ENCODE peak calls at places on chromosomes 3 and 15, in four cellular contexts. One of them, this sample, is unnamed.

GRCh38 chr3:133753779-133754164 is 7.6 kb downstream of the TF start:
- DNase-seq in AG10803: no peak
- DNase-seq in AG09309: no peak
- DNase-seq in foreskin fibroblast: no peak
- DNase-seq in this sample: no peak

GRCh38 chr3:150744041-150745026 is 18.6 kb downstream of the SIAH2 start:
- DNase-seq in AG10803: no peak
- DNase-seq in AG09309: no peak
- DNase-seq in foreskin fibroblast: peak
- DNase-seq in this sample: no peak

GRCh38 chr3:133821767-133822638 is 16.4 kb downstream of the SRPRB start:
- DNase-seq in AG10803: peak
- DNase-seq in AG09309: peak
- DNase-seq in foreskin fibroblast: peak
- DNase-seq in this sample: peak

GRCh38 chr3:48715179-48715800 is 1.7 kb downstream of the IP6K2 start:
- DNase-seq in AG10803: peak
- DNase-seq in AG09309: no peak
- DNase-seq in foreskin fibroblast: peak
- DNase-seq in this sample: peak

GRCh38 chr15:98647026-98647773 is 1.1 kb upstream of the IGF1R start:
- DNase-seq in AG10803: peak
- DNase-seq in AG09309: no peak
- DNase-seq in foreskin fibroblast: peak
- DNase-seq in this sample: peak

GRCh38 chr3:109081746-109082510 is 36.0 kb downstream of the MORC1 start:
- DNase-seq in AG10803: peak
- DNase-seq in AG09309: no peak
- DNase-seq in foreskin fibroblast: peak
- DNase-seq in this sample: peak

GRCh38 chr15:99163271-99164062 is 58.6 kb downstream of the SYNM start:
- DNase-seq in AG10803: no peak
- DNase-seq in AG09309: no peak
- DNase-seq in foreskin fibroblast: no peak
- DNase-seq in this sample: no peak

GRCh38 chr15:70118599-70118998 is 20.9 kb upstream of the TLE3 start:
- DNase-seq in AG10803: no peak
- DNase-seq in AG09309: no peak
- DNase-seq in foreskin fibroblast: no peak
- DNase-seq in this sample: no peak

GRCh38 chr3:193391902-193392301 is 13.3 kb upstream of the ATP13A5 start:
- DNase-seq in AG10803: no peak
- DNase-seq in AG09309: no peak
- DNase-seq in foreskin fibroblast: no peak
- DNase-seq in this sample: no peak

GRCh38 chr3:123244128-123244527 is 42.4 kb downstream of the SEC22A start:
- DNase-seq in AG10803: no peak
- DNase-seq in AG09309: no peak
- DNase-seq in foreskin fibroblast: no peak
- DNase-seq in this sample: no peak

GRCh38 chr3:62229908-62230307 is 143.4 kb downstream of the FEZF2 start:
- DNase-seq in AG10803: no peak
- DNase-seq in AG09309: no peak
- DNase-seq in foreskin fibroblast: peak
- DNase-seq in this sample: no peak

GRCh38 chr3:43372809-43373587 is 86.7 kb downstream of the SNRK start:
- DNase-seq in AG10803: no peak
- DNase-seq in AG09309: no peak
- DNase-seq in foreskin fibroblast: no peak
- DNase-seq in this sample: no peak

GRCh38 chr3:43094381-43094780 is 11.5 kb downstream of the POMGNT2 start:
- DNase-seq in AG10803: no peak
- DNase-seq in AG09309: no peak
- DNase-seq in foreskin fibroblast: no peak
- DNase-seq in this sample: no peak

GRCh38 chr15:70875001-70875782 is 17.0 kb downstream of the THAP10 start:
- DNase-seq in AG10803: peak
- DNase-seq in AG09309: no peak
- DNase-seq in foreskin fibroblast: peak
- DNase-seq in this sample: peak

GRCh38 chr3:51391566-51392300 is 648 bp downstream of the RBM15B start:
- DNase-seq in AG10803: peak
- DNase-seq in AG09309: no peak
- DNase-seq in foreskin fibroblast: peak
- DNase-seq in this sample: peak

GRCh38 chr3:17740703-17741102 is 1.7 kb downstream of the TBC1D5 start:
- DNase-seq in AG10803: peak
- DNase-seq in AG09309: no peak
- DNase-seq in foreskin fibroblast: peak
- DNase-seq in this sample: peak

GRCh38 chr3:59535791-59536221 is 486.0 kb upstream of the CFAP20DC start:
- DNase-seq in AG10803: peak
- DNase-seq in AG09309: peak
- DNase-seq in foreskin fibroblast: peak
- DNase-seq in this sample: peak

GRCh38 chr15:24734391-24734790 is 58.8 kb downstream of the NPAP1 start:
- DNase-seq in AG10803: no peak
- DNase-seq in AG09309: no peak
- DNase-seq in foreskin fibroblast: no peak
- DNase-seq in this sample: no peak

GRCh38 chr15:98830034-98830634 is 177.5 kb downstream of the PGPEP1L start:
- DNase-seq in AG10803: no peak
- DNase-seq in AG09309: no peak
- DNase-seq in foreskin fibroblast: no peak
- DNase-seq in this sample: no peak

GRCh38 chr3:2198880-2199279 is 100.2 kb downstream of the CNTN4 start:
- DNase-seq in AG10803: no peak
- DNase-seq in AG09309: no peak
- DNase-seq in foreskin fibroblast: no peak
- DNase-seq in this sample: no peak

GRCh38 chr15:69523010-69524001 is 70.7 kb downstream of the RPLP1 start:
- DNase-seq in AG10803: peak
- DNase-seq in AG09309: peak
- DNase-seq in foreskin fibroblast: peak
- DNase-seq in this sample: peak

GRCh38 chr3:27185231-27185989 is 183.8 kb downstream of the NEK10 start:
- DNase-seq in AG10803: no peak
- DNase-seq in AG09309: no peak
- DNase-seq in foreskin fibroblast: no peak
- DNase-seq in this sample: peak

GRCh38 chr3:168581718-168582332 is 486.1 kb upstream of the GOLIM4 start:
- DNase-seq in AG10803: no peak
- DNase-seq in AG09309: no peak
- DNase-seq in foreskin fibroblast: no peak
- DNase-seq in this sample: no peak

GRCh38 chr15:23003736-23004135 is 23.6 kb upstream of the CYFIP1 start:
- DNase-seq in AG10803: no peak
- DNase-seq in AG09309: no peak
- DNase-seq in foreskin fibroblast: no peak
- DNase-seq in this sample: no peak

GRCh38 chr15:53389271-53389670 is 370.2 kb downstream of the WDR72 start:
- DNase-seq in AG10803: no peak
- DNase-seq in AG09309: no peak
- DNase-seq in foreskin fibroblast: no peak
- DNase-seq in this sample: no peak

DNA sequence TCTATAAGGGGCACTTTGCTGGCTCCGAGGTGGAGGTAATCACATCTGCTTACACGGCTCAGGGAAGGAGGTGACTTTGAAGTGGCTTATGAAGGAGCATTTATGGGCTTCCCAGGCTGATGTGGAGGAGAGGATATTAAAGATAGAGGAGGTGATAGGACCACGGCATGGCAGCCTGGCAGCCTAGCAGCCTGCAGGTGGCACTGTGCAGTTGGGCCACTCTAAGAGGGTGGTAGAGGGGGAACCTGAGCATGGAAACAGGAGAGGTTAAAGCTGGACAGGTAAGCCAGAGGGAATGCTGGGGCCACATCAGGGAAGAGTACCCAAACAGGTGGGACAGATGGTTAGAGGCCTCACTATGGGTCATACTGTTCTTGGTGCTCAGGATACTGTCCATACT is 375.0 kb downstream of the WDR72 start:
- DNase-seq in AG10803: no peak
- DNase-seq in AG09309: no peak
- DNase-seq in foreskin fibroblast: no peak
- DNase-seq in this sample: no peak
- TF ChIP-seq CTCF in AG10803: no peak
- TF ChIP-seq CTCF in AG09309: no peak
- TF ChIP-seq CTCF in foreskin fibroblast: no peak
- TF ChIP-seq CTCF in this sample: no peak

DNA sequence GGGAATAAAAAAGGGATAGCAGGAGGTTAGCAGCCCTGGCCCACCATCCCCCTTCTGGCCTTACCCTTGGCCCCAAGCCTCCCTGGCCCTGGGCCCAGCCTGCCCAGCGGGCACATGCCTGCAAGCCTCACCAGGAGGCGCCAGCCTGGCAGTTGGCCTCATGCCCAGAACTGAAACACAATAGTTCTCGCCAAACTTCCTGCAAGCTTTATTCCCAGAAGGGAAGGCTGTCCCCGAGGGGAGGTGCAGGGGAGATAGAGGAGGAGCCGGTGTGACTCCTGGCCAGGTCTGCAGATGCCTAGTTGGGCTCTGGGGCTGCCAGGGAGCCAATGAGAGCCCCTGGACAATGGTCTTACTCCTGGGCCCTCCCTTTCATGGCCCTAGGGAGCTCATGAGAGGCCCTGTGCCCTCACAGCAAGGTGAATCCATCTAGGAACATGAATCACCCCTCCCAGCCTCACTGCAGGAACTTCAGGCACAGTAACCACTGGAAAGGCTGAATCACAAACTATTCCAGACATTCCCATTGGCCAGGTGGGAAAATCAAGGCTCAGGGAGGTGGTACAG is 4.0 kb downstream of the CCDC33 start:
- DNase-seq in AG10803: peak
- DNase-seq in AG09309: peak
- DNase-seq in foreskin fibroblast: peak
- DNase-seq in this sample: peak
- TF ChIP-seq CTCF in AG10803: peak
- TF ChIP-seq CTCF in AG09309: peak
- TF ChIP-seq CTCF in foreskin fibroblast: peak
- TF ChIP-seq CTCF in this sample: peak

GRCh38 chr3:54262943-54263342 is 140.6 kb downstream of the CACNA2D3 start:
- DNase-seq in AG10803: no peak
- DNase-seq in AG09309: no peak
- DNase-seq in foreskin fibroblast: no peak
- DNase-seq in this sample: no peak

GRCh38 chr3:54262541-54262940 is 140.2 kb downstream of the CACNA2D3 start:
- DNase-seq in AG10803: no peak
- DNase-seq in AG09309: no peak
- DNase-seq in foreskin fibroblast: no peak
- DNase-seq in this sample: no peak

GRCh38 chr3:54264050-54264449 is 141.7 kb downstream of the CACNA2D3 start:
- DNase-seq in AG10803: no peak
- DNase-seq in AG09309: no peak
- DNase-seq in foreskin fibroblast: no peak
- DNase-seq in this sample: no peak
- TF ChIP-seq CTCF in AG10803: no peak
- TF ChIP-seq CTCF in AG09309: no peak
- TF ChIP-seq CTCF in foreskin fibroblast: no peak
- TF ChIP-seq CTCF in this sample: no peak

GRCh38 chr3:56254261-56254660 is 214.0 kb downstream of the ERC2 start:
- DNase-seq in AG10803: no peak
- DNase-seq in AG09309: no peak
- DNase-seq in foreskin fibroblast: no peak
- DNase-seq in this sample: no peak

GRCh38 chr3:56260262-56260661 is 208.0 kb downstream of the ERC2 start:
- DNase-seq in AG10803: no peak
- DNase-seq in AG09309: no peak
- DNase-seq in foreskin fibroblast: no peak
- DNase-seq in this sample: no peak

GRCh38 chr3:56251343-56251945 is 216.8 kb downstream of the ERC2 start:
- DNase-seq in AG10803: peak
- DNase-seq in AG09309: peak
- DNase-seq in foreskin fibroblast: peak
- DNase-seq in this sample: peak

GRCh38 chr3:56257826-56258225 is 210.4 kb downstream of the ERC2 start:
- DNase-seq in AG10803: no peak
- DNase-seq in AG09309: no peak
- DNase-seq in foreskin fibroblast: no peak
- DNase-seq in this sample: no peak

DNA sequence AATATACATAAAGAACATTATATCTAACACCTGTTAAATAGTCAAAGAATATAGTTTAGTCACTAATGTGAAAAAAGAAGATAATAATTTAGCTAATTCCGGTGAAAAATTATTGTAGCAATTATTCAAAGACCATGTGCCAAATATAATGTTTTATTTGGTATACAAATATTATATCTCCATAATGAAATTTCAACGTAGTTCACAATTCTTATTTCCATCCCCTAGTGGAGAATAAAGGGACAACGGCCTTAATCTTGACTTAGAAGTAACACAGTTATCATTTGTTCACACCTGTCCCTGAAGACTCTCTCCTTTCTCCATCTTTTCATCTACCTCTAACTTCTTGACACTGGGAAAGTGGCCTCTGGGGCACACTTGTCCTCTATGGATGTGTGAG is 213.4 kb downstream of the ERC2 start:
- DNase-seq in AG10803: peak
- DNase-seq in AG09309: no peak
- DNase-seq in foreskin fibroblast: peak
- DNase-seq in this sample: no peak
- TF ChIP-seq CTCF in AG10803: peak
- TF ChIP-seq CTCF in AG09309: peak
- TF ChIP-seq CTCF in foreskin fibroblast: peak
- TF ChIP-seq CTCF in this sample: peak

GRCh38 chr3:46496745-46497555 is 826 bp upstream of the RTP3 start:
- DNase-seq in AG10803: no peak
- DNase-seq in AG09309: no peak
- DNase-seq in foreskin fibroblast: peak
- DNase-seq in this sample: no peak
- TF ChIP-seq CTCF in AG10803: peak
- TF ChIP-seq CTCF in AG09309: peak
- TF ChIP-seq CTCF in foreskin fibroblast: peak
- TF ChIP-seq CTCF in this sample: peak

DNA sequence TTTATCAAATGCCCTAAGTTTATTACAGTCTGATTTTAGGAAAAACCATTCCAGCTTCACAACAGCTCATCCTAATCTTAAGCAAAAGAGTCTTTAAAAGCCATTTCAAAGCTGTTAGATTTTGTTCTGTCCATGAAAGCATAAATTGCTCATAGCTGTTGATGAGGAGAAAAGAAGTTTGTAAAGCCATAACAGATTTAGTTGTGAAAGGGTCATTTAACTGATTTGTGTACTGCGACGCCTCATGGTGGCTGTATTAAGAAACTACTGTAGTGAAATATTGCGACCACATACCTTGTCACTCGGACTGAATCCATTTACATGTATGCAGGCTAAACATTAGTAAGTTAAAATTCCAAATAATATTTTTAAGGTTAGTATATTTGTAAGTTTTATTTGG is 20.9 kb downstream of the BBX start:
- DNase-seq in AG10803: no peak
- DNase-seq in AG09309: no peak
- DNase-seq in foreskin fibroblast: peak
- DNase-seq in this sample: no peak
- TF ChIP-seq CTCF in AG10803: peak
- TF ChIP-seq CTCF in AG09309: peak
- TF ChIP-seq CTCF in foreskin fibroblast: peak
- TF ChIP-seq CTCF in this sample: peak

GRCh38 chr3:196198771-196199753 is 12.1 kb downstream of the ZDHHC19 start:
- DNase-seq in AG10803: no peak
- DNase-seq in AG09309: no peak
- DNase-seq in foreskin fibroblast: no peak
- DNase-seq in this sample: no peak
- TF ChIP-seq CTCF in AG10803: peak
- TF ChIP-seq CTCF in AG09309: peak
- TF ChIP-seq CTCF in foreskin fibroblast: no peak
- TF ChIP-seq CTCF in this sample: peak